ENCODE peak calls at places on chromosomes 12 and 14, in six cellular contexts. D is CD4-positive, alpha-beta memory T cell; B is sigmoid colon; H is uterus; O is A549; J is mammary epithelial cell. C is an unnamed sample.
A peak's percentile ranks its signal among the peaks of the same experiment; 100 is the strongest.

GRCh38 chr14:39050389-39050788 is 52.6 kb downstream of the SEC23A start:
- DNase-seq in D (no peak), B (no peak), H (no peak), O (peak; percentile 21), J (peak; percentile 88), C (no peak)

GRCh38 chr14:67358914-67359313 is 690 bp downstream of the ATP6V1D start:
- DNase-seq in D (no peak), B (no peak), H (no peak), O (no peak), J (peak; percentile 23), C (no peak)

GRCh38 chr12:89227774-89228173 is 124.5 kb downstream of the DUSP6 start:
- DNase-seq in D (no peak), B (no peak), H (no peak), O (no peak), J (no peak), C (no peak)

GRCh38 chr12:28023156-28023887 is 50.8 kb upstream of the PTHLH start:
- DNase-seq in D (no peak), B (no peak), H (no peak), O (peak; percentile 87), J (peak; percentile 97), C (no peak)

GRCh38 chr14:106094654-106095189 is 568.3 kb downstream of the TMEM121 start:
- DNase-seq in D (peak; percentile 28), B (no peak), H (no peak), O (peak; percentile 48), J (no peak), C (no peak)

GRCh38 chr14:72550513-72550912 is 343.4 kb downstream of the DPF3 start:
- DNase-seq in D (no peak), B (peak; percentile 1), H (no peak), O (no peak), J (peak; percentile 55), C (no peak)

GRCh38 chr12:127401005-127401404 is 866.0 kb upstream of the TMEM132C start:
- DNase-seq in D (no peak), B (no peak), H (no peak), O (no peak), J (peak; percentile 14), C (no peak)

GRCh38 chr12:66623455-66623854 is 55.4 kb downstream of the GRIP1 start:
- DNase-seq in D (no peak), B (no peak), H (no peak), O (no peak), J (peak; percentile 32), C (no peak)

GRCh38 chr14:24052656-24053547 is 1.1 kb downstream of the CARMIL3 start:
- DNase-seq in D (no peak), B (no peak), H (no peak), O (no peak), J (no peak), C (no peak)

GRCh38 chr14:69553221-69553620 is 21.4 kb downstream of the CCDC177 start:
- DNase-seq in D (no peak), B (no peak), H (no peak), O (peak; percentile 81), J (peak; percentile 58), C (no peak)

GRCh38 chr12:52681551-52682380 is 1.6 kb upstream of the KRT1 start:
- DNase-seq in D (peak; percentile 13), B (no peak), H (no peak), O (no peak), J (no peak), C (no peak)

GRCh38 chr12:24996102-24996797 is 47.3 kb upstream of the BCAT1 start:
- DNase-seq in D (no peak), B (no peak), H (no peak), O (no peak), J (no peak), C (no peak)

GRCh38 chr12:116058574-116058973 is 218.9 kb downstream of the MED13L start:
- DNase-seq in D (no peak), B (no peak), H (no peak), O (no peak), J (no peak), C (no peak)

GRCh38 chr12:42402821-42403411 is 76.9 kb downstream of the PPHLN1 start:
- DNase-seq in D (no peak), B (no peak), H (no peak), O (no peak), J (no peak), C (no peak)

GRCh38 chr12:65330341-65330740 is 51.9 kb downstream of the MSRB3 start:
- DNase-seq in D (no peak), B (no peak), H (no peak), O (no peak), J (no peak), C (no peak)

GRCh38 chr12:31021809-31022492 is 51.7 kb upstream of the DDX11 start:
- DNase-seq in D (no peak), B (no peak), H (no peak), O (no peak), J (no peak), C (no peak)

GRCh38 chr12:50187084-50187900 is 20.1 kb upstream of the CERS5 start:
- DNase-seq in D (no peak), B (no peak), H (no peak), O (no peak), J (peak; percentile 26), C (no peak)

GRCh38 chr14:36556811-36557433 is 25.5 kb downstream of the NKX2-8 start:
- DNase-seq in D (no peak), B (no peak), H (no peak), O (peak; percentile 16), J (no peak), C (no peak)

GRCh38 chr14:90447720-90448497 is 51.1 kb downstream of the CALM1 start:
- DNase-seq in D (no peak), B (no peak), H (no peak), O (peak; percentile 21), J (no peak), C (no peak)

GRCh38 chr14:106848330-106849121 is 1322.1 kb downstream of the TMEM121 start:
- DNase-seq in D (no peak), B (no peak), H (peak; percentile 31), O (peak; percentile 69), J (peak; percentile 85), C (no peak)

GRCh38 chr12:60152756-60153155 is 556.9 kb downstream of the SLC16A7 start:
- DNase-seq in D (no peak), B (no peak), H (no peak), O (no peak), J (peak; percentile 88), C (no peak)

GRCh38 chr12:60144395-60144794 is 548.6 kb downstream of the SLC16A7 start:
- DNase-seq in D (no peak), B (no peak), H (no peak), O (no peak), J (no peak), C (no peak)

GRCh38 chr12:60148109-60148508 is 552.3 kb downstream of the SLC16A7 start:
- DNase-seq in D (no peak), B (no peak), H (no peak), O (peak; percentile 22), J (peak; percentile 80), C (no peak)

DNA sequence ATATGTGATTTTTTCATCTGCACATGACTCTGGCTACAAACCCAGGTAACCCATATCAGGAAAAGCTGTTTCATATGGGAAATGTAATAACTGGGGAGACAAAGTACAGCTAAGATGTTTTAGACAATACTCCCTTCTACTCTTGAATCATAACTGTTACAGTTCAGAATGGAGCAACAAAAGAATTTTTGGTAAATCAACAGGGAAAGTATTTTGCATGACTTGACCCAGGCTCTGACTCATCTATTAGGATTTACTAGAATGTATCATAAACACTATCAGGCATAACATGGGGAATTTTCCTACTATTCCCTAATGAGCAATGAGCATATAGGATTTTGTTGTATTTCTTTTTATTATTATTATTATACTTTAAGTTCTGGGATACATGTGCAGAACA is 553.0 kb downstream of the SLC16A7 start:
- DNase-seq in D (no peak), B (no peak), H (no peak), O (peak; percentile 6), J (peak; percentile 92), C (no peak)
- H3K27ac ChIP-seq in D (no peak overlapping the region), B (no peak overlapping the region), H (no peak overlapping the region), O (no peak overlapping the region), J (peak overlapping the region; percentile 86), C (no peak overlapping the region)

DNA sequence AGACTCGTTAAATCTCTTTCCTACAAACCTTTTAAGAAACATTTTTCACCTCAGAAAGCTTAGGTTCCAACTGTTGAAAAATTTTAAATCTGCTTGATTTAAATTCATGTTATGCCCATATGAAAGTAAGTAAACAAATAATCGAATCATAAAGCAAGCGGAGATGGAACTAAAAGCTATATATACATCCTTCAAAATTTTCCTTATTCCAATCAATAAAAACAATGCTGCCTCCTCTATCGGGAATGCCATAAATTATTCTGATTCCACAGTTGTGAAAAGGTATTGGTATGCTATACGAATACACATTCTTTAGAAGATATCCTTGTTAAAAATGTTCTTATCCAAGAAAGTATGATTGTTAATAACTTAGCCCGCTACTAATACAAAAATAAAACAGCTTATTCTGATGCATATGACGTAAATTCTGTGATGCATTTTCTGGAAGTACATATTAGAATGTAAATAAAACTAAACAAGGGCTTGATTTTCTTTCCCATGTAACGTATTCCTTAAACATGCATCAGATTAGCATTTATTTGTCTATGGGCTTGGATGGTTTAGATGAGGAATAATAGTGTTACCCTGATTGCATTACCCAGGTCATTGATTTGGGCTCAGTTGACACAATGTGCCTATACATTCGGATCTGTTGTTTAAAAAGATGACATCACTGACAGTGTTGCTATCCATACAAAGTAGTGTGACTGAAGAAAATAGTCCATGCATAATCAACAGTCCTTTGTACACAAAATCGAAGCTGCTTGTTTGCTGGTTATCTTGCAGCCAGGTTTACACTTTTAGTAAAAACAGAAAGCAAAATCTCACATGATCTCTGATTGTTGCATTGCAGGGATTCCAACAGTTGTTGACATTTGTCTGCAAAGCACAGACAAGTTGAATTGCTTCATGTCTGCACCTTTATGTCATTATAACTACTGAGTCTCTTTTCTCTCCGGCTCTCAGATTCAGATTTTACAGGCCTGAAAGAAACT is 656 bp upstream of the DTD2 start:
- DNase-seq in D (no peak), B (no peak), H (no peak), O (peak; percentile 10), J (no peak), C (no peak)
- H3K4me3 ChIP-seq in D (no peak overlapping the region), B (peak overlapping the region; percentile 73), H (peak overlapping the region; percentile 78), O (peak overlapping the region; percentile 70), J (peak overlapping the region; percentile 77), C (peak overlapping the region; percentile 90)

DNA sequence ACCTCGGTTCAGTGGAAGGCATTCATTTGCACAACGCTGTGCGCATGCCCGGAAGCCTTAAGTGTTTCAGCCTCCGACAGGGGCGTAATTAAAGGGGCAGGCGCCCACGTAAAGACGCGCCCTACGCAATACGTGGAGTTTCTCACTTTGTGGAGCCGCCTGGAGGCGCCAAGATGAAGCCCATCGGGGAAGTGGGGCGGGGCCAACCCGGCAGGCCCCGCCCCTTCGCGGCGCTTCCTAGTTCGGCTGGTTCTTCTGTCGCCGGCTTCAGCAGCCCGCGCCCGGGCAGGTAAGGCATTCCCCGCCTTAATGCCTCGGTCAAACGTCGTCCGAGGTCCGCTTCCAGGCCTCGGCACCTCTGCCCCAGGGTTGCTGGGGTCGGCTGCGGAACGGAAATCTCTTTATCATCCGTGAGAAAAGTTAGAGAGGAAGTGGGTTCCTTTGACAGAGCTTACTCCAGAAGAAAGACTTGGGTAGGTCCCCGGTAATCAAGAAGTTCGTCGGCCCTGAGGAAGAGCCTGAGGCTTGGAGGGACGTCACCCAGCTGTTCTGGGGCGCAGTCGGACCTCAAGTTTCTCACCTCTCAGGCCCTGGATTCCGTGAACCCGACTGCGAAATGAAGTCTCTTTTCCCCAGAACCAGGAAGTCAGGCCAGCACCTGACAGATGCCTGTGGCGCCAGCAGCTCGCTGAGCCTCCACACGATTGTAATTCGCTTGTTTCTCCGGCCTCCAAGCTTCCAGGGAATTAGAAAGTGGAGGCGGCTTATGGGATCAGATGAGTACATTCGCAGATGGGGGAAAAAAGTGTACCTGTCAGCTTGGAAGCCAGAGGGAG is at the start of the genes IRAK4 and PUS7L:
- DNase-seq in D (peak; percentile 90), B (peak; percentile 98), H (peak; percentile 95), O (peak; percentile 98), J (peak; percentile 94), C (peak; percentile 95)
- H3K27ac ChIP-seq in D (peak within 1 kb of the TSS; percentile 93), B (peak within 1 kb of the TSS; percentile 81), H (peak within 1 kb of the TSS; percentile 80), O (peak within 1 kb of the TSS; percentile 89), J (peak within 1 kb of the TSS; percentile 81), C (peak within 1 kb of the TSS; percentile 88)

GRCh38 chr14:102317564-102318248 is 1.8 kb upstream of the ZNF839 start:
- DNase-seq in D (no peak), B (peak; percentile 57), H (no peak), O (peak; percentile 68), J (peak; percentile 41), C (no peak)
- H3K4me3 ChIP-seq in D (peak overlapping the region; percentile 57), B (peak overlapping the region; percentile 38), H (peak overlapping the region; percentile 35), O (peak overlapping the region; percentile 51), J (peak overlapping the region; percentile 48), C (peak overlapping the region; percentile 70)

C was measured in psoas muscle.